ENCODE peak calls at places on chromosomes 5 and 9, in nine cellular contexts. T, D, P, L, Q, V, Y, X and M are unnamed samples.

GRCh38 chr5:133531634-133532033 is 80.7 kb downstream of the FSTL4 start:
- DNase-seq in T (no peak), D (no peak), P (no peak), L (no peak), Q (no peak), V (no peak), Y (no peak), X (no peak), M (no peak)

GRCh38 chr5:81251922-81252321 is 18.8 kb downstream of the CKMT2 start:
- DNase-seq in T (no peak), D (no peak), P (no peak), L (no peak), Q (no peak), V (no peak), Y (no peak), X (no peak), M (no peak)

GRCh38 chr9:82109626-82110025 is 121.1 kb downstream of the SPATA31D1 start:
- DNase-seq in T (no peak), D (no peak), P (no peak), L (no peak), Q (no peak), V (no peak), Y (no peak), X (no peak), M (no peak)

GRCh38 chr5:111735829-111736228 is 21.2 kb downstream of the NREP start:
- DNase-seq in T (no peak), D (peak), P (no peak), L (no peak), Q (no peak), V (peak), Y (no peak), X (no peak), M (no peak)

GRCh38 chr5:84239509-84239908 is 145.2 kb downstream of the EDIL3 start:
- DNase-seq in T (no peak), D (peak), P (no peak), L (no peak), Q (no peak), V (no peak), Y (no peak), X (no peak), M (no peak)

GRCh38 chr5:23506329-23507236 is 826 bp upstream of the PRDM9 start:
- DNase-seq in T (no peak), D (peak), P (no peak), L (peak), Q (no peak), V (no peak), Y (no peak), X (no peak), M (no peak)

GRCh38 chr5:133749331-133749985 is 137.1 kb upstream of the FSTL4 start:
- DNase-seq in T (no peak), D (no peak), P (no peak), L (no peak), Q (no peak), V (no peak), Y (no peak), X (no peak), M (no peak)

GRCh38 chr9:127170652-127171051 is 48.2 kb upstream of the ANGPTL2 start:
- DNase-seq in T (no peak), D (peak), P (no peak), L (no peak), Q (no peak), V (peak), Y (no peak), X (no peak), M (no peak)

GRCh38 chr9:5375091-5375490 is 35.4 kb upstream of the RLN1 start:
- DNase-seq in T (no peak), D (no peak), P (no peak), L (no peak), Q (no peak), V (no peak), Y (no peak), X (no peak), M (peak)

GRCh38 chr9:113632776-113633590 is 169.5 kb downstream of the RGS3 start:
- DNase-seq in T (no peak), D (peak), P (no peak), L (no peak), Q (no peak), V (peak), Y (no peak), X (peak), M (no peak)

GRCh38 chr5:44389410-44389879 is at the start of gene FGF10:
- DNase-seq in T (no peak), D (no peak), P (no peak), L (no peak), Q (no peak), V (peak), Y (no peak), X (peak), M (no peak)

GRCh38 chr5:127373858-127374491 is 83.4 kb downstream of the MEGF10 start:
- DNase-seq in T (no peak), D (no peak), P (no peak), L (no peak), Q (no peak), V (no peak), Y (no peak), X (no peak), M (no peak)

GRCh38 chr5:66440202-66440680 is 156.0 kb upstream of the MAST4 start:
- DNase-seq in T (peak), D (peak), P (no peak), L (no peak), Q (no peak), V (peak), Y (no peak), X (no peak), M (no peak)

GRCh38 chr5:19885040-19885824 is 102.8 kb downstream of the CDH18 start:
- DNase-seq in T (no peak), D (no peak), P (no peak), L (no peak), Q (no peak), V (no peak), Y (no peak), X (no peak), M (no peak)